ENCODE peak calls at places on chromosomes 3 and 15, in six cellular contexts. K is A549, O is heart left ventricle, E is NB4, D is HCT116, H is tibial nerve. P is an unnamed sample.

GRCh38 chr3:4821975-4822374 is 157.3 kb upstream of the BHLHE40 start:
- DNase-seq in D (no peak), E (no peak), H (no peak), K (no peak), O (peak), P (no peak)

GRCh38 chr15:36627566-36627965 is 48.1 kb downstream of the CDIN1 start:
- DNase-seq in K (no peak), E (no peak), D (no peak), O (peak), H (no peak), P (no peak)

GRCh38 chr3:176633511-176633910 is 563.8 kb downstream of the TBL1XR1 start:
- DNase-seq in K (no peak), H (no peak), E (no peak), O (no peak), D (no peak), P (no peak)

GRCh38 chr3:185656321-185656840 is 70.3 kb downstream of the SENP2 start:
- DNase-seq in K (no peak), D (no peak), H (peak), E (no peak), O (no peak), P (peak)

GRCh38 chr3:66405701-66406091 is 95.1 kb downstream of the LRIG1 start:
- DNase-seq in H (no peak), E (no peak), K (no peak), O (no peak), D (no peak), P (peak)

GRCh38 chr3:30135190-30135589 is 471.2 kb upstream of the TGFBR2 start:
- DNase-seq in K (peak), E (no peak), H (no peak), D (no peak), O (no peak), P (no peak)

GRCh38 chr3:88807471-88808090 is 299.8 kb upstream of the EPHA3 start:
- DNase-seq in K (no peak), O (no peak), D (no peak), H (no peak), E (no peak), P (no peak)

GRCh38 chr3:64163019-64163754 is 62.1 kb downstream of the PRICKLE2 start:
- DNase-seq in E (no peak), O (no peak), D (no peak), K (no peak), H (no peak), P (no peak)

GRCh38 chr15:66981746-66982145 is 83.7 kb upstream of the SMAD3 start:
- DNase-seq in D (no peak), K (no peak), E (no peak), H (no peak), O (no peak), P (no peak)

GRCh38 chr15:65460948-65461347 is 38.2 kb upstream of the IGDCC4 start:
- DNase-seq in E (no peak), H (no peak), O (no peak), K (no peak), D (no peak), P (no peak)

GRCh38 chr3:165532851-165533250 is 304.4 kb downstream of the BCHE start:
- DNase-seq in D (no peak), H (no peak), E (no peak), K (no peak), O (no peak), P (no peak)

GRCh38 chr3:110791971-110792370 is 279.6 kb upstream of the NECTIN3 start:
- DNase-seq in D (no peak), O (no peak), E (no peak), H (no peak), K (no peak), P (no peak)

GRCh38 chr3:23600178-23600577 is 205.6 kb upstream of the UBE2E1 start:
- DNase-seq in K (peak), O (no peak), E (no peak), D (no peak), H (no peak), P (peak)

GRCh38 chr3:23916152-23916885 is 471 bp downstream of the NKIRAS1 start:
- DNase-seq in K (no peak), H (no peak), E (no peak), O (no peak), D (no peak), P (no peak)

GRCh38 chr3:13866406-13866965 is 13.4 kb downstream of the WNT7A start:
- DNase-seq in K (no peak), H (no peak), O (no peak), E (peak), D (no peak), P (no peak)

GRCh38 chr3:139292192-139292591 is 51.6 kb upstream of the MRPS22 start:
- DNase-seq in O (no peak), E (no peak), H (no peak), K (no peak), D (no peak), P (no peak)

GRCh38 chr3:15903776-15904720 is 106.3 kb upstream of the ANKRD28 start:
- DNase-seq in D (no peak), E (no peak), H (peak), K (no peak), O (peak), P (no peak)

GRCh38 chr3:64295594-64295993 is 70.3 kb upstream of the PRICKLE2 start:
- DNase-seq in K (peak), E (no peak), O (no peak), H (no peak), D (no peak), P (peak)

GRCh38 chr15:96209285-96209735 is 121.2 kb upstream of the NR2F2 start:
- DNase-seq in E (no peak), H (no peak), O (no peak), D (no peak), K (no peak), P (no peak)

GRCh38 chr3:23035927-23036640 is 167.0 kb upstream of the UBE2E2 start:
- DNase-seq in K (peak), E (no peak), D (no peak), O (no peak), H (no peak), P (no peak)

GRCh38 chr15:75229191-75230015 is 27.7 kb downstream of the C15orf39 start:
- DNase-seq in D (no peak), K (no peak), O (no peak), H (no peak), E (no peak), P (no peak)

GRCh38 chr3:173747427-173747826 is 349.9 kb downstream of the NLGN1 start:
- DNase-seq in E (no peak), D (no peak), H (no peak), O (no peak), K (no peak), P (no peak)

GRCh38 chr3:66317750-66318366 is 97.1 kb downstream of the SLC25A26 start:
- DNase-seq in H (no peak), D (no peak), O (no peak), E (no peak), K (no peak), P (no peak)

GRCh38 chr15:40054746-40055575 is 16.0 kb upstream of the SRP14 start:
- DNase-seq in O (peak), K (no peak), H (no peak), D (no peak), E (peak), P (no peak)

GRCh38 chr3:182869059-182869458 is 75.8 kb downstream of the ATP11B start:
- DNase-seq in E (no peak), D (no peak), O (no peak), K (no peak), H (no peak), P (no peak)

GRCh38 chr15:32991544-32992192 is 202.8 kb downstream of the FMN1 start:
- DNase-seq in D (no peak), H (no peak), O (no peak), E (no peak), K (no peak), P (no peak)

GRCh38 chr3:98731720-98732238 is 31.4 kb upstream of the ST3GAL6 start:
- DNase-seq in O (no peak), H (no peak), E (no peak), D (no peak), K (no peak), P (no peak)

DNA sequence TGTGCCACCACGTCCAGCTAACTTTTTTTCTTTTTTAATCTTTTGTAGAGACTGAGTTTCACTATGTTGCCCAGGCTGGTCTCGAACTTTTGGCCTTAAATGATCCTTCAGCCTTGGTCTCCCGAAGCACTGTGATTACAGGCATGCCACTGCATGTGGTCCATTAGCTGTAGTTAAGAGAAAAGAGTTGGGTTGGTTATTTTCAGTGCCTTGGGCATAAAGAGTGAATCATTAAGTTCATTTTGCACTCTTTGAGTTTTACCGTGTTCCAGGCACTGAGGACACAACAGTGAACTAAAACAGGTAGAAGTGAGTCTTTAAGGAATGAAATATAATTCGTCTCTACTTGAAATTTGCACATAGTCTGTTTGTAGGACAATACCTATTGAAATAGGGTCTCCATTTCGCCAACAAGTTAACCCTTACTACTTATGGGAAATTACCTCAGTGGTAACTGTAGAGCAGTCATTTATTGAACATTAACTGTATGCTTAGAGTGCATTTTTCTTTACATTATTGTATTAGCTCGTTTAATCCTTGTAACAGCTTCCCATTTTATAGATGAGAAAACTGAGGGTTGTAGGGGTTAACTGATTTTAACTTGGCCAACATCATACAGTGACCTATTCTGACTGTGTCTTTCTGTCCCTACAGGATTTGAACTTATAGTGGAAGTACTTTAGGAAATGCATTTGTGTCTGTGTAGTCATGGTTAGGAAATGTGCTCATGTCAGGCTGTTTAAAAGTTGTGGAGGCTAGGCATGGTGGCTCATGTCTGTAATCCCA is 22.7 kb upstream of the TRAK1 start:
- DNase-seq in E (no peak), K (no peak), H (no peak), O (no peak), D (no peak), P (no peak)
- TF ChIP-seq POLR2A in E (no peak), K (no peak), H (no peak), O (no peak), D (no peak), P (no peak)

DNA sequence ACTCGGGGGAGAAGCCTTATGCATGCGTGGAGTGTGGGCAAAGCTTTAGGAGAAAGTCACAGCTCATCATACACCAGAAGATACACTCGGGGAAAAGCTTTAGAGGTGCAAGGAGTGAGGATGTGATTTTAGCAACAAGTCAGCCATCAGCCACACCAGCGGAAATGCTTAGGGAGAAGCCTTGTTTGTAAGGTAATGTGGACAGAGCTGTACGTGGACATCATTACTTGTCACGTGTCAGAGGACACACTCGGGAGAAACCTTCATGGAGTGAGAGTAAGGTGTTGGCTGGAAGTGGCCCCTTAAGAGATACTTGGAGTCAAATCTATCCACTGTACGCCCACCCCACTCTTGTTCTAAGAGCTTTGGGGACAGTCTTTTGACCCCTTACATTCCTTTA is 28.7 kb downstream of the ZNF589 start:
- DNase-seq in O (no peak), K (no peak), E (no peak), D (no peak), H (no peak), P (no peak)
- TF ChIP-seq POLR2A in O (no peak), K (no peak), E (no peak), D (no peak), H (no peak), P (no peak)

GRCh38 chr3:127590593-127591477 is at the start of gene TPRA1:
- DNase-seq in D (peak), H (peak), E (peak), O (peak), K (peak), P (peak)
- TF ChIP-seq POLR2A in D (peak), H (no peak), E (peak), O (peak), K (peak), P (peak)

DNA sequence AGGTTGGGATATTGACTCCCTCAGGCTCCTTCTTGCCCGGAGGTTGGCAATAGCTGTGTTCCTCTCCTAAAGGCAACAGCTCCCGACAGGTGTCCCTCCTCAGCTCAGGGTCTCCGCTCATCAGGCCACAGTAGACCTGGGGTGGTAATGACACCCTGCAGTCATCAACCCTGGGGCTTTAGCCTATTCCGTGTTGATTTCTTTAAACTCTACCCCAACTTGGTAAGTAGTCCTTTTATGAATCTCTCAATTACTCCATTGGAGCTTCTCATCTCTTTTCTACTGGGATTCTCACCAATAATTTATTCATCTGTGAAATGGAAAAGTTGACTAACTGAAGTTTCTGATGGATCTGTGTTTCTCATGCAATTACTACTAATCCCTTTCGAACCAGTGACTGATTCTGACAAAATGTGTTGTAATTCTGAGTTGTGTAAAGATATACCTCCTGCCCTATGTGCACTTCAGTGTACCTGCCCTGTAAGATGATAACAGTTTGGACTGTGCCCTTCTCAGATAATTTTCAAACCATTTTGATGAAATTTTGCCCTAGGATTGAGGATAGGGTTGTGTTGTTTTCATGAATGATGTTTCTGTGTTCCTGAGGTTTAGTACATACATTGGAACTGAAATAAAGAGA is 89.7 kb downstream of the RPL39L start:
- DNase-seq in H (no peak), D (no peak), O (no peak), K (no peak), E (no peak), P (no peak)
- TF ChIP-seq POLR2A in H (no peak), D (no peak), O (no peak), K (no peak), E (no peak), P (no peak)